ENCODE peak calls at places on chromosomes 11 and 22, in ten cellular contexts. R is M059J; W is EL; Y is cardiac fibroblast; F is cardiac muscle cell; C is mucosa of descending colon; K is A172; X is stimulated activated effector memory CD8-positive, alpha-beta T cell treated with anti-CD3 and anti-CD28 coated beads, Interleukin-12 subunit alpha, Interleukin-12 subunit beta, amount 100 ng/mL, for 72 hours; G is iPS-NIHi11; T is left colon. O is an unnamed sample.

GRCh38 chr11:118834428-118835028 is 43.6 kb upstream of the DDX6 start:
- DNase-seq in R (peak), W (peak), Y (peak), F (no peak), C (no peak), K (no peak), X (no peak), G (no peak), T (no peak), O (no peak)

GRCh38 chr22:30523646-30524489 is 18.4 kb upstream of the SEC14L4 start:
- DNase-seq in R (no peak), W (no peak), Y (peak), F (no peak), C (no peak), K (no peak), X (no peak), G (no peak), T (no peak), O (no peak)

GRCh38 chr22:24406322-24407277 is 20.8 kb upstream of the ADORA2A start:
- DNase-seq in R (no peak), W (no peak), Y (no peak), F (no peak), C (no peak), K (no peak), X (no peak), G (no peak), T (no peak), O (no peak)

GRCh38 chr11:119754199-119754598 is 25.2 kb upstream of the NECTIN1 start:
- DNase-seq in R (no peak), W (no peak), Y (no peak), F (no peak), C (no peak), K (no peak), X (no peak), G (no peak), T (no peak), O (no peak)

GRCh38 chr11:75593337-75593915 is 31.4 kb downstream of the SERPINH1 start:
- DNase-seq in R (no peak), W (no peak), Y (no peak), F (no peak), C (no peak), K (no peak), X (no peak), G (no peak), T (no peak), O (peak)

GRCh38 chr11:3338569-3339565 is 40.1 kb downstream of the ZNF195 start:
- DNase-seq in R (no peak), W (no peak), Y (no peak), F (no peak), C (no peak), K (no peak), X (no peak), G (no peak), T (no peak), O (no peak)

GRCh38 chr22:42929838-42930155 is 72.7 kb upstream of the ARFGAP3 start:
- DNase-seq in R (no peak), W (no peak), Y (no peak), F (no peak), C (no peak), K (no peak), X (no peak), G (no peak), T (no peak), O (no peak)

GRCh38 chr11:3855808-3856491 is 486 bp downstream of the STIM1 start:
- DNase-seq in R (peak), W (peak), Y (peak), F (peak), C (peak), K (peak), X (peak), G (peak), T (peak), O (no peak)

GRCh38 chr11:65918211-65919150 is at the start of gene C11orf68:
- DNase-seq in R (peak), W (peak), Y (peak), F (peak), C (no peak), K (no peak), X (no peak), G (no peak), T (no peak), O (no peak)

GRCh38 chr22:37406836-37407235 is 20.4 kb downstream of the ELFN2 start:
- DNase-seq in R (no peak), W (no peak), Y (no peak), F (no peak), C (no peak), K (no peak), X (no peak), G (no peak), T (no peak), O (no peak)

O was measured in NCI-H524.